ENCODE peak calls at places on chromosomes 12 and 14, in seven cellular contexts. O is HCT116, L is HepG2, Y is K562, A is SK-N-SH, K is SK-N-MC, C is H1. Z is an unnamed sample.

GRCh38 chr14:46063872-46064271 is 587.7 kb downstream of the RPL10L start:
- DNase-seq in O (no peak), L (no peak), Y (no peak), A (peak), K (no peak), C (no peak), Z (no peak)

GRCh38 chr14:64685364-64686130 is 18.7 kb upstream of the PLEKHG3 start:
- DNase-seq in O (no peak), L (no peak), Y (no peak), A (peak), K (no peak), C (no peak), Z (no peak)

GRCh38 chr12:20368653-20369163 is 371 bp downstream of the PDE3A start:
- DNase-seq in O (no peak), L (no peak), Y (no peak), A (peak), K (no peak), C (no peak), Z (peak)

GRCh38 chr14:56056031-56056430 is 62.2 kb upstream of the PELI2 start:
- DNase-seq in O (no peak), L (no peak), Y (no peak), A (no peak), K (no peak), C (no peak), Z (no peak)

GRCh38 chr14:64610049-64610746 is 60.4 kb downstream of the PPP1R36 start:
- DNase-seq in O (no peak), L (no peak), Y (no peak), A (no peak), K (no peak), C (peak), Z (no peak)

GRCh38 chr12:30862486-30862885 is 64.1 kb upstream of the TSPAN11 start:
- DNase-seq in O (no peak), L (no peak), Y (peak), A (peak), K (no peak), C (no peak), Z (no peak)

GRCh38 chr14:74871819-74872218 is 4.1 kb downstream of the PROX2 start:
- DNase-seq in O (no peak), L (no peak), Y (no peak), A (no peak), K (no peak), C (no peak), Z (no peak)

GRCh38 chr12:112978163-112979081 is at the start of gene OAS2:
- DNase-seq in O (no peak), L (peak), Y (no peak), A (no peak), K (no peak), C (no peak), Z (peak)

GRCh38 chr14:102993523-102993922 is 63.8 kb downstream of the CDC42BPB start:
- DNase-seq in O (peak), L (peak), Y (no peak), A (no peak), K (no peak), C (no peak), Z (peak)

GRCh38 chr14:103540816-103541493 is 12.0 kb downstream of the TRMT61A start:
- DNase-seq in O (no peak), L (no peak), Y (no peak), A (peak), K (no peak), C (no peak), Z (no peak)

GRCh38 chr14:99947695-99948094 is 117.5 kb upstream of the EVL start:
- DNase-seq in O (no peak), L (peak), Y (no peak), A (no peak), K (no peak), C (no peak), Z (no peak)

GRCh38 chr14:70127186-70127585 is 61.6 kb downstream of the SLC8A3 start:
- DNase-seq in O (no peak), L (no peak), Y (no peak), A (no peak), K (no peak), C (no peak), Z (no peak)

GRCh38 chr12:84607170-84607569 is 305.4 kb downstream of the SLC6A15 start:
- DNase-seq in O (no peak), L (no peak), Y (no peak), A (no peak), K (no peak), C (no peak), Z (no peak)

GRCh38 chr12:104565606-104566243 is 109.0 kb downstream of the CHST11 start:
- DNase-seq in O (no peak), L (no peak), Y (no peak), A (no peak), K (no peak), C (no peak), Z (no peak)

GRCh38 chr14:102525213-102526143 is 15.9 kb upstream of the ANKRD9 start:
- DNase-seq in O (peak), L (peak), Y (peak), A (no peak), K (peak), C (no peak), Z (no peak)

GRCh38 chr12:124162151-124163110 is 132.5 kb upstream of the RFLNA start:
- DNase-seq in O (peak), L (no peak), Y (peak), A (no peak), K (no peak), C (no peak), Z (no peak)

GRCh38 chr14:96676161-96676560 is 121.0 kb upstream of the VRK1 start:
- DNase-seq in O (no peak), L (no peak), Y (no peak), A (no peak), K (no peak), C (no peak), Z (no peak)

GRCh38 chr14:103115845-103116572 is 7.3 kb upstream of the TNFAIP2 start:
- DNase-seq in O (no peak), L (no peak), Y (no peak), A (no peak), K (no peak), C (no peak), Z (no peak)

GRCh38 chr12:40762072-40762471 is 69.8 kb downstream of the CNTN1 start:
- DNase-seq in O (no peak), L (no peak), Y (no peak), A (no peak), K (no peak), C (no peak), Z (no peak)

GRCh38 chr12:110115675-110116074 is 8.5 kb upstream of the IFT81 start:
- DNase-seq in O (no peak), L (no peak), Y (no peak), A (no peak), K (no peak), C (no peak), Z (no peak)

GRCh38 chr12:41407240-41407799 is 219.2 kb downstream of the PDZRN4 start:
- DNase-seq in O (no peak), L (no peak), Y (no peak), A (no peak), K (no peak), C (no peak), Z (no peak)

GRCh38 chr12:107448198-107448597 is 237.4 kb upstream of the PWP1 start:
- DNase-seq in O (peak), L (no peak), Y (peak), A (peak), K (no peak), C (peak), Z (no peak)

GRCh38 chr12:49945394-49946080 is 5.0 kb upstream of the AQP2 start:
- DNase-seq in O (peak), L (peak), Y (peak), A (peak), K (no peak), C (peak), Z (peak)

GRCh38 chr14:100104523-100105300 is 39.5 kb downstream of the EVL start:
- DNase-seq in O (no peak), L (no peak), Y (no peak), A (no peak), K (peak), C (no peak), Z (peak)

GRCh38 chr14:43359317-43359716 is 1147.8 kb downstream of the FSCB start:
- DNase-seq in O (no peak), L (no peak), Y (no peak), A (no peak), K (no peak), C (no peak), Z (no peak)

GRCh38 chr14:90045608-90046007 is 16.2 kb upstream of the KCNK13 start:
- DNase-seq in O (no peak), L (peak), Y (no peak), A (no peak), K (no peak), C (no peak), Z (peak)

GRCh38 chr14:56490379-56490778 is 89.2 kb upstream of the TMEM260 start:
- DNase-seq in O (peak), L (peak), Y (peak), A (peak), K (peak), C (no peak), Z (peak)

GRCh38 chr14:86625637-86626036 is 1095.7 kb downstream of the FLRT2 start:
- DNase-seq in O (no peak), L (no peak), Y (no peak), A (no peak), K (no peak), C (no peak), Z (no peak)

GRCh38 chr12:74722709-74723108 is 185.1 kb downstream of the ATXN7L3B start:
- DNase-seq in O (no peak), L (no peak), Y (no peak), A (no peak), K (no peak), C (no peak), Z (no peak)

GRCh38 chr12:69266045-69266635 is 26.8 kb downstream of the CPSF6 start:
- DNase-seq in O (no peak), L (no peak), Y (no peak), A (no peak), K (no peak), C (no peak), Z (peak)

GRCh38 chr14:63542231-63542999 is 762 bp downstream of the PPP2R5E start:
- DNase-seq in O (no peak), L (no peak), Y (peak), A (peak), K (no peak), C (peak), Z (peak)

GRCh38 chr12:26823391-26823790 is 9.6 kb downstream of the ITPR2 start:
- DNase-seq in O (no peak), L (no peak), Y (no peak), A (no peak), K (no peak), C (no peak), Z (no peak)

GRCh38 chr12:50006266-50006665 is 19.0 kb downstream of the RACGAP1 start:
- DNase-seq in O (no peak), L (no peak), Y (no peak), A (no peak), K (no peak), C (no peak), Z (no peak)

GRCh38 chr12:2647186-2647585 is 147.6 kb upstream of the FKBP4 start:
- DNase-seq in O (no peak), L (no peak), Y (no peak), A (no peak), K (no peak), C (no peak), Z (no peak)

GRCh38 chr12:2364566-2365165 is 311.9 kb downstream of the CACNA1C start:
- DNase-seq in O (no peak), L (no peak), Y (no peak), A (no peak), K (no peak), C (no peak), Z (no peak)

GRCh38 chr12:9805883-9806282 is 21.4 kb upstream of the KLRF1 start:
- DNase-seq in O (no peak), L (no peak), Y (no peak), A (no peak), K (no peak), C (no peak), Z (no peak)

GRCh38 chr14:91368681-91369416 is 48.8 kb downstream of the CCDC88C start:
- DNase-seq in O (no peak), L (no peak), Y (no peak), A (no peak), K (no peak), C (no peak), Z (no peak)

GRCh38 chr12:111349101-111349747 is 19.7 kb downstream of the PHETA1 start:
- DNase-seq in O (no peak), L (no peak), Y (no peak), A (no peak), K (no peak), C (no peak), Z (no peak)

GRCh38 chr14:31420319-31421081 is at the start of gene HEATR5A:
- DNase-seq in O (peak), L (peak), Y (peak), A (peak), K (no peak), C (peak), Z (peak)

GRCh38 chr14:31419179-31420012 is 954 bp downstream of the HEATR5A start:
- DNase-seq in O (no peak), L (no peak), Y (no peak), A (no peak), K (no peak), C (no peak), Z (peak)

GRCh38 chr14:31421200-31421599 is 850 bp upstream of the HEATR5A start:
- DNase-seq in O (no peak), L (peak), Y (no peak), A (no peak), K (no peak), C (no peak), Z (no peak)

GRCh38 chr14:31420013-31420318 is 384 bp downstream of the HEATR5A start:
- DNase-seq in O (no peak), L (peak), Y (peak), A (peak), K (no peak), C (peak), Z (no peak)

GRCh38 chr14:31418440-31418839 is 1.9 kb downstream of the HEATR5A start:
- DNase-seq in O (no peak), L (no peak), Y (no peak), A (no peak), K (no peak), C (no peak), Z (no peak)
- H3K9ac ChIP-seq in O (no peak), L (peak), Y (no peak), A (no peak), K (no peak), C (no peak), Z (no peak)

GRCh38 chr12:101055940-101056339 is 154.1 kb downstream of the SLC5A8 start:
- DNase-seq in O (no peak), L (no peak), Y (no peak), A (no peak), K (no peak), C (no peak), Z (no peak)

GRCh38 chr12:101051151-101051550 is 158.9 kb downstream of the SLC5A8 start:
- DNase-seq in O (no peak), L (no peak), Y (no peak), A (no peak), K (no peak), C (no peak), Z (no peak)

GRCh38 chr12:101050631-101051030 is 159.4 kb downstream of the SLC5A8 start:
- DNase-seq in O (no peak), L (no peak), Y (no peak), A (no peak), K (no peak), C (no peak), Z (no peak)

GRCh38 chr12:101053203-101053602 is 156.8 kb downstream of the SLC5A8 start:
- DNase-seq in O (no peak), L (no peak), Y (no peak), A (no peak), K (no peak), C (no peak), Z (no peak)

DNA sequence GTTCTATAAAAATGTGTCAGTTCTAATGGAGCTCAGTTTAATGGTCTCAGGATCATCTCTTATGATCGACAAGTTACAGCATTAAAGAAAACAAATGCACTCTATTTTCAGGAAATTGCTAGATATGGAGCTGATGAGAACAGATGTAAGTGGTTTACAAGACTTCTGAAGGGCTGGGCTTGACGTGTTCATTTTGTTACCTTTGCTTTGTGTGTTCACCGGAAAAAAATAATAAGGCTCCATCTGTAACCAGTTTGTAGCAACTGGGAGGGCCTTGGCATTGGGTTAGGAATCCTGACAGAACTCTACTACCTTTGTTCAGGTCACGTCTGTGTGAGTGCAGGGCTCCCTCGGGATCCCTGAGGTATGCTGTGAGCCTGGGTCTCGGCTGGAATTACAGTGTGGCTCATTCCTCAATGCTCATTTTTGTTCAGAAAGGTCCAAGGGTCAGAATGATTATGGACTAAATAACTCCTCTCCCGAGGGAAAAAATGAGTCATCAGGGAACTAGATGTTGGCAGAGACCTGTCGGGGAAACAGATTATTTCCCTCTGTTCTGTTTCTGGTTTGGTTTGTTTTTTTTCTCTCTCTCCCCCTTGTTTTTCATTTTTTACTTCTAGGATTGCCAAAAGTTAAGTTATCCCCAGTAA is 158.0 kb downstream of the SLC5A8 start:
- DNase-seq in O (peak), L (peak), Y (no peak), A (peak), K (no peak), C (no peak), Z (peak)
- TF ChIP-seq POLR2AphosphoS5 in O (peak), L (no peak), Y (no peak), A (peak), K (no peak), C (no peak), Z (no peak)

GRCh38 chr12:131007031-131007793 is 53.5 kb downstream of the ADGRD1 start:
- DNase-seq in O (no peak), L (peak), Y (no peak), A (peak), K (no peak), C (no peak), Z (no peak)
- H3K9ac ChIP-seq in O (no peak), L (peak), Y (no peak), A (no peak), K (no peak), C (no peak), Z (no peak)

GRCh38 chr12:94571556-94571955 is 78.8 kb downstream of the TMCC3 start:
- DNase-seq in O (peak), L (peak), Y (peak), A (no peak), K (no peak), C (no peak), Z (peak)

GRCh38 chr12:94570161-94570560 is 80.2 kb downstream of the TMCC3 start:
- DNase-seq in O (peak), L (no peak), Y (no peak), A (no peak), K (no peak), C (no peak), Z (peak)

GRCh38 chr12:94575645-94576393 is 74.5 kb downstream of the TMCC3 start:
- DNase-seq in O (no peak), L (no peak), Y (no peak), A (no peak), K (no peak), C (no peak), Z (no peak)

DNA sequence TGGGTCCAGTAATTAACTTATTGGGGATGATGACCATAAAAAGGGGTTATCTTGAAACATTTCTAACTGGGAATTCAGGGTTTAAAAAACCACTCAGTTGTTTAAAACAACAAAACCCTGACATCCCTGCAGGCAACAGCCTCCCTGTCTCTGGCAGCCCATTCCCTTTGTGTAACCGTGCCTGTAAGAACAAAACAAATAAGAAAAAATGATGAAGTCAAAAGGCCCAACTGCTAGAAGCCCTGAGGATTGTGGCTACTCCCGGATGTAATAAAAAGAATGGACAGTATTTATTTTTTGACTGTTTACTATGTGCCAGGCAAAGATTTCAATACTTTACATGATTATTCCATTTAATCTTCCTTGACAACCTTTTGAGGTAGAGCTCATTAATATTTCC is 75.3 kb downstream of the TMCC3 start:
- DNase-seq in O (no peak), L (no peak), Y (no peak), A (no peak), K (no peak), C (no peak), Z (no peak)
- TF ChIP-seq POLR2AphosphoS5 in O (no peak), L (no peak), Y (no peak), A (no peak), K (no peak), C (no peak), Z (no peak)

GRCh38 chr14:95462491-95462890 is 54.0 kb downstream of the SYNE3 start:
- DNase-seq in O (no peak), L (no peak), Y (no peak), A (no peak), K (no peak), C (no peak), Z (no peak)

GRCh38 chr14:95458459-95458858 is 58.0 kb downstream of the SYNE3 start:
- DNase-seq in O (no peak), L (no peak), Y (no peak), A (no peak), K (no peak), C (no peak), Z (no peak)

GRCh38 chr14:95464103-95464502 is 52.3 kb downstream of the SYNE3 start:
- DNase-seq in O (no peak), L (no peak), Y (no peak), A (no peak), K (no peak), C (no peak), Z (no peak)

GRCh38 chr14:95463173-95463901 is 53.1 kb downstream of the SYNE3 start:
- DNase-seq in O (no peak), L (no peak), Y (no peak), A (no peak), K (no peak), C (no peak), Z (peak)

GRCh38 chr14:95460647-95461478 is 55.6 kb downstream of the SYNE3 start:
- DNase-seq in O (peak), L (no peak), Y (no peak), A (no peak), K (no peak), C (no peak), Z (peak)
- H3K9ac ChIP-seq in O (no peak), L (no peak), Y (no peak), A (no peak), K (no peak), C (no peak), Z (no peak)

GRCh38 chr14:92695562-92695961 is 52.9 kb downstream of the LGMN start:
- DNase-seq in O (no peak), L (no peak), Y (no peak), A (no peak), K (no peak), C (no peak), Z (no peak)

GRCh38 chr14:92693998-92694780 is 54.2 kb downstream of the LGMN start:
- DNase-seq in O (peak), L (peak), Y (peak), A (no peak), K (no peak), C (no peak), Z (no peak)

GRCh38 chr14:92694807-92695206 is 53.6 kb downstream of the LGMN start:
- DNase-seq in O (no peak), L (no peak), Y (no peak), A (no peak), K (no peak), C (no peak), Z (no peak)

GRCh38 chr14:92690171-92691011 is 58.0 kb downstream of the LGMN start:
- DNase-seq in O (peak), L (peak), Y (peak), A (peak), K (no peak), C (no peak), Z (peak)

GRCh38 chr14:92692822-92693226 is 55.6 kb downstream of the LGMN start:
- DNase-seq in O (no peak), L (no peak), Y (no peak), A (peak), K (no peak), C (no peak), Z (peak)
- TF ChIP-seq POLR2AphosphoS5 in O (no peak), L (no peak), Y (no peak), A (no peak), K (no peak), C (no peak), Z (no peak)

DNA sequence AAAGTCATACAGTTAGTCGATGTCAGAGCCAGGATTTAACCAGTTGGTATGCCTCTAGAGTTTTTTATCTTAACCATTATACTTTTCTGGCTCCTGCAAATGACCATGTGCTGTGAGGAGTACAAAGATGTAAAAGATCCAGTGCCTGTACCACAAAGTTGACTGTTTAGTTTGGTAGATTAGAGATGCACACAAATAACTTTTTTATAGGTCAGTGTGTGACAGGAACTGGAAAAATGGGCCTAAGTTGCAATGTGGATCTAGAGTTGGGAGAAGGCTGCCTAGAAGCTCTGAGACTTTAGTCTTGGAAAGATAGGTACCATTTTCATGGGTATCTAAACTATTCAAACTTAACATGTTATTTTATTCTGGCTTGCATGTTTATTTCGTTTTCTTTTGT is 32.8 kb upstream of the PPM1H start:
- DNase-seq in O (no peak), L (no peak), Y (no peak), A (no peak), K (no peak), C (no peak), Z (no peak)
- H3K9ac ChIP-seq in O (no peak), L (peak), Y (no peak), A (no peak), K (no peak), C (no peak), Z (no peak)